ENCODE peak calls at places on chromosomes 3 and 15, in six cellular contexts. M is GM23248, F is fibroblast of lung, S is mammary epithelial cell, P is HepG2, Y is K562. E is an unnamed sample.

GRCh38 chr3:119360046-119360445 is 65.9 kb downstream of the ARHGAP31 start:
- DNase-seq in Y (no peak), F (peak), S (no peak), M (no peak), P (no peak), E (no peak)

GRCh38 chr15:50218691-50219090 is 36.7 kb downstream of the SLC27A2 start:
- DNase-seq in Y (no peak), P (no peak), M (no peak), F (no peak), S (no peak), E (no peak)

GRCh38 chr3:113499081-113499480 is 15.9 kb downstream of the SPICE1 start:
- DNase-seq in P (no peak), F (peak), Y (no peak), M (no peak), S (no peak), E (no peak)

GRCh38 chr3:5205165-5205941 is 17.8 kb downstream of the EDEM1 start:
- DNase-seq in S (no peak), P (no peak), Y (no peak), F (peak), M (peak), E (no peak)

GRCh38 chr3:149252272-149252671 is 30.6 kb upstream of the CP start:
- DNase-seq in F (no peak), S (no peak), P (no peak), M (no peak), Y (no peak), E (peak)

GRCh38 chr3:89227218-89227617 is 119.8 kb downstream of the EPHA3 start:
- DNase-seq in S (no peak), F (peak), M (peak), Y (no peak), P (no peak), E (no peak)

GRCh38 chr3:48220746-48221145 is 2.5 kb upstream of the CAMP start:
- DNase-seq in S (no peak), P (no peak), Y (no peak), M (no peak), F (no peak), E (no peak)

GRCh38 chr3:149384911-149385321 is 7.5 kb upstream of the TM4SF1 start:
- DNase-seq in M (peak), Y (no peak), S (peak), P (peak), F (peak), E (no peak)

GRCh38 chr3:133953297-133953696 is 57.6 kb upstream of the RAB6B start:
- DNase-seq in F (no peak), S (no peak), P (no peak), M (no peak), Y (no peak), E (no peak)

GRCh38 chr3:184765047-184765729 is 46.8 kb upstream of the VPS8 start:
- DNase-seq in M (no peak), F (no peak), S (peak), Y (no peak), P (no peak), E (no peak)

GRCh38 chr15:40927497-40928346 is 1.4 kb upstream of the DLL4 start:
- DNase-seq in S (no peak), F (no peak), Y (peak), M (peak), P (no peak), E (no peak)

GRCh38 chr3:61009025-61009424 is 242.2 kb downstream of the FHIT start:
- DNase-seq in S (no peak), P (no peak), Y (no peak), M (no peak), F (no peak), E (no peak)

GRCh38 chr3:17678116-17678741 is 64.2 kb downstream of the TBC1D5 start:
- DNase-seq in F (peak), P (no peak), Y (no peak), M (peak), S (peak), E (no peak)

GRCh38 chr3:133937756-133938601 is 42.3 kb upstream of the RAB6B start:
- DNase-seq in F (peak), P (no peak), Y (no peak), S (no peak), M (peak), E (no peak)

GRCh38 chr3:184777566-184778356 is 34.2 kb upstream of the VPS8 start:
- DNase-seq in P (peak), S (peak), Y (peak), F (peak), M (peak), E (peak)

GRCh38 chr3:145807990-145808389 is 353.0 kb downstream of the PLOD2 start:
- DNase-seq in S (peak), M (peak), Y (no peak), P (no peak), F (peak), E (peak)

GRCh38 chr3:169604568-169604967 is 58.9 kb downstream of the MECOM start:
- DNase-seq in P (no peak), Y (no peak), M (peak), F (no peak), S (peak), E (peak)

GRCh38 chr3:36796896-36797295 is 32.5 kb upstream of the DCLK3 start:
- DNase-seq in F (peak), P (no peak), Y (no peak), M (peak), S (peak), E (no peak)

GRCh38 chr3:115428825-115429224 is 194.5 kb upstream of the GAP43 start:
- DNase-seq in F (peak), M (peak), Y (no peak), P (no peak), S (no peak), E (no peak)

GRCh38 chr15:81301815-81302399 is 22.0 kb downstream of the STARD5 start:
- DNase-seq in S (no peak), P (no peak), M (no peak), Y (no peak), F (no peak), E (peak)

GRCh38 chr15:47750030-47750739 is 32.9 kb downstream of the SEMA6D start:
- DNase-seq in Y (no peak), P (no peak), S (peak), F (peak), M (peak), E (no peak)

GRCh38 chr3:108406661-108407206 is 103.7 kb downstream of the MYH15 start:
- DNase-seq in Y (peak), S (peak), F (peak), M (peak), P (peak), E (peak)

GRCh38 chr3:131796558-131796957 is 238.3 kb downstream of the CPNE4 start:
- DNase-seq in P (no peak), M (no peak), F (peak), Y (no peak), S (no peak), E (no peak)

GRCh38 chr15:48522123-48522522 is 123.4 kb downstream of the FBN1 start:
- DNase-seq in P (no peak), S (no peak), F (no peak), Y (no peak), M (no peak), E (no peak)

GRCh38 chr3:71031914-71032521 is 551.5 kb downstream of the FOXP1 start:
- DNase-seq in M (no peak), Y (no peak), S (no peak), F (no peak), P (no peak), E (peak)

GRCh38 chr3:127476936-127477335 is 113.6 kb downstream of the TPRA1 start:
- DNase-seq in P (no peak), S (no peak), F (no peak), Y (no peak), M (no peak), E (no peak)

GRCh38 chr3:126538316-126538715 is 14.4 kb downstream of the CHST13 start:
- DNase-seq in S (no peak), P (no peak), M (no peak), Y (no peak), F (no peak), E (no peak)

GRCh38 chr3:21292971-21293370 is 458.0 kb downstream of the ZNF385D start:
- DNase-seq in P (no peak), S (peak), Y (no peak), F (no peak), M (no peak), E (no peak)

GRCh38 chr15:64596701-64597468 is 136.5 kb downstream of the ZNF609 start:
- DNase-seq in P (no peak), F (peak), Y (peak), S (no peak), M (peak), E (no peak)

GRCh38 chr15:73414876-73415275 is 28.1 kb upstream of the REC114 start:
- DNase-seq in S (no peak), F (no peak), Y (no peak), P (no peak), M (no peak), E (no peak)

GRCh38 chr3:12287727-12288465 is 974 bp upstream of the PPARG start:
- DNase-seq in Y (no peak), P (no peak), M (peak), F (peak), S (no peak), E (no peak)

GRCh38 chr15:42160110-42160509 is 3.7 kb upstream of the PLA2G4F start:
- DNase-seq in M (no peak), P (no peak), Y (no peak), S (no peak), F (no peak), E (no peak)

GRCh38 chr15:23869391-23869790 is 182.3 kb upstream of the NDN start:
- DNase-seq in S (no peak), Y (peak), F (peak), P (peak), M (peak), E (no peak)

GRCh38 chr3:123935830-123936229 is 25.2 kb downstream of the CCDC14 start:
- DNase-seq in S (no peak), F (no peak), M (no peak), P (no peak), Y (no peak), E (no peak)

DNA sequence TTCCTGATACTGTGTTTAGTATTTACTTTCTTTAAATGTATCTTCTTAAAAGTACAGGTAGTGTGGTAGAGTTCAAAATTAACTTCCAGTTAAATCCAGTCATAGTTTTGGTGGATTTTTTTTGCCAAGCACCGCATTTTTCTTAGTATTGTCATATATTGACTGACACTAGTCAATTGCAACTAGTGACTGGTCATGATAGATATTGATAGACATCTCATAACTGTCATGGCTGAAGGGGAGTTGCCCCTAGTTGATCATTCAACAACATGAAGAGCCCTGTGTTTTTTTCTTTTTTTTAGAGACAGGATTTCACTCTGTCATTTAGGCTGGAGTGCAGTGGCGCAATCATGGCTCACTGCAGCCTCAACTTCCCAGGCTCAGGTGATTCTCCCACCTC is 22.1 kb downstream of the RAB8B start:
- DNase-seq in F (no peak), P (no peak), M (no peak), S (no peak), Y (no peak), E (no peak)
- H3K27ac ChIP-seq in F (peak), P (no peak), M (peak), S (no peak), Y (peak), E (no peak)

GRCh38 chr3:156612906-156613305 is 58.0 kb upstream of the SSR3 start:
- DNase-seq in S (no peak), Y (no peak), F (no peak), M (no peak), P (no peak), E (no peak)

GRCh38 chr3:156615592-156616173 is 58.7 kb upstream of the TIPARP start:
- DNase-seq in M (peak), F (peak), S (peak), Y (no peak), P (no peak), E (no peak)

GRCh38 chr3:156611870-156612494 is 57.1 kb upstream of the SSR3 start:
- DNase-seq in F (no peak), S (no peak), Y (no peak), P (no peak), M (no peak), E (no peak)

GRCh38 chr3:156617145-156617544 is 57.2 kb upstream of the TIPARP start:
- DNase-seq in S (peak), F (peak), M (peak), Y (no peak), P (no peak), E (no peak)

GRCh38 chr3:156614642-156615511 is 59.5 kb upstream of the TIPARP start:
- DNase-seq in S (peak), P (no peak), F (peak), M (peak), Y (no peak), E (peak)
- H2AFZ ChIP-seq in S (peak), P (no peak), F (no peak), M (no peak), Y (no peak), E (peak)

GRCh38 chr15:58501636-58502178 is 69.9 kb downstream of the LIPC start:
- DNase-seq in M (peak), P (no peak), S (no peak), F (peak), Y (no peak), E (no peak)
- H3K27ac ChIP-seq in M (no peak), P (no peak), S (no peak), F (no peak), Y (no peak), E (no peak)

GRCh38 chr3:146861262-146861661 is 256.1 kb upstream of the PLSCR5 start:
- DNase-seq in M (no peak), S (no peak), P (no peak), Y (no peak), F (no peak), E (no peak)
- H2AFZ ChIP-seq in M (no peak), S (no peak), P (no peak), Y (no peak), F (no peak), E (no peak)

GRCh38 chr15:75669191-75669878 is 21.6 kb downstream of the SNX33 start:
- DNase-seq in M (peak), P (no peak), Y (no peak), F (peak), S (peak), E (no peak)
- H3K27ac ChIP-seq in M (no peak), P (no peak), Y (no peak), F (no peak), S (peak), E (no peak)